ENCODE peak calls at places on chromosomes 3 and 15, in five cellular contexts. E is T-helper 17 cell, Z is OCI-LY7, Y is retina, J is psoas muscle. T is an unnamed sample.

GRCh38 chr3:32522682-32523081 is 20.0 kb upstream of the CMTM6 start:
- DNase-seq in Z (no peak), E (no peak), Y (no peak), J (no peak), T (no peak)

GRCh38 chr15:43518073-43518761 is 809 bp downstream of the MAP1A start:
- DNase-seq in Y (peak), J (no peak), Z (peak), E (no peak), T (no peak)

GRCh38 chr3:111438283-111438682 is 103.7 kb upstream of the CD96 start:
- DNase-seq in J (no peak), Y (no peak), Z (no peak), E (no peak), T (no peak)

GRCh38 chr3:184005981-184006507 is 11.6 kb downstream of the ABCC5 start:
- DNase-seq in Y (no peak), J (peak), Z (peak), E (no peak), T (peak)

GRCh38 chr15:95793226-95793625 is 537.3 kb upstream of the NR2F2 start:
- DNase-seq in Z (no peak), E (no peak), Y (no peak), J (no peak), T (no peak)

GRCh38 chr15:80777137-80777536 is 2.0 kb upstream of the CEMIP start:
- DNase-seq in J (no peak), E (no peak), Y (no peak), Z (no peak), T (no peak)

GRCh38 chr3:31810991-31811433 is 170.1 kb downstream of the OSBPL10 start:
- DNase-seq in Y (no peak), Z (no peak), J (no peak), E (no peak), T (no peak)

GRCh38 chr3:7305561-7305960 is 444.6 kb downstream of the GRM7 start:
- DNase-seq in E (no peak), Z (no peak), J (no peak), Y (no peak), T (no peak)

GRCh38 chr15:55197362-55197705 is 593 bp upstream of the RSL24D1 start:
- DNase-seq in J (no peak), Z (peak), Y (no peak), E (no peak), T (no peak)

GRCh38 chr3:78957456-78957855 is 810.3 kb downstream of the ROBO1 start:
- DNase-seq in Z (no peak), E (no peak), Y (no peak), J (no peak), T (no peak)

GRCh38 chr3:191473766-191474198 is 12.8 kb downstream of the PYDC2 start:
- DNase-seq in Y (no peak), E (no peak), J (no peak), Z (no peak), T (no peak)

GRCh38 chr3:31688847-31689246 is 156.1 kb downstream of the STT3B start:
- DNase-seq in J (no peak), E (no peak), Y (no peak), Z (no peak), T (no peak)

GRCh38 chr15:56978898-56979662 is 60.6 kb downstream of the TCF12 start:
- DNase-seq in Z (no peak), Y (no peak), J (no peak), E (no peak), T (no peak)

GRCh38 chr15:71296032-71296686 is 180.9 kb downstream of the THSD4 start:
- DNase-seq in J (no peak), E (no peak), Y (no peak), Z (no peak), T (no peak)

GRCh38 chr3:54262541-54262940 is 140.2 kb downstream of the CACNA2D3 start:
- DNase-seq in J (no peak), Z (no peak), E (no peak), Y (no peak), T (no peak)

GRCh38 chr3:67620869-67621268 is 33.5 kb downstream of the SUCLG2 start:
- DNase-seq in E (no peak), J (no peak), Y (no peak), Z (no peak), T (no peak)

GRCh38 chr3:156519758-156520162 is 35.2 kb downstream of the SSR3 start:
- DNase-seq in E (no peak), Y (no peak), J (no peak), Z (no peak), T (no peak)

GRCh38 chr15:80710635-80711553 is 15.8 kb downstream of the ABHD17C start:
- DNase-seq in Z (no peak), Y (no peak), J (no peak), E (no peak), T (peak)

T was measured in stimulated activated naive CD8-positive, alpha-beta T cell treated with anti-CD3 and anti-CD28 coated beads, Interleukin-15, amount 100 ng/mL, for 72 hours.